ENCODE peak calls at places on chromosome 22, in eight cellular contexts. Y, U, P, X, V, K, W and B are unnamed samples. For H3K27me3, the result is how much of the 10 kb centered on the place peaks cover.

GRCh38 chr22:19800761-19801244 is 40.2 kb downstream of the TBX1 start:
- DNase-seq in X (peak), U (peak), Y (peak), P (no peak), K (no peak), W (no peak), V (no peak), B (no peak)

GRCh38 chr22:49393526-49393925 is 434.1 kb downstream of the BRD1 start:
- DNase-seq in W (no peak), K (no peak), U (no peak), V (no peak), P (no peak), X (no peak), Y (no peak), B (no peak)

GRCh38 chr22:23915230-23915754 is 21.1 kb downstream of the MIF start:
- DNase-seq in Y (no peak), U (no peak), K (no peak), P (no peak), V (no peak), X (no peak), W (no peak), B (no peak)

GRCh38 chr22:38201718-38202436 is at the start of gene MAFF:
- DNase-seq in P (peak), W (peak), U (peak), K (peak), Y (peak), V (peak), X (peak), B (peak)

GRCh38 chr22:44325718-44326548 is 13.2 kb upstream of the SHISAL1 start:
- DNase-seq in W (no peak), V (no peak), Y (no peak), K (no peak), X (peak), P (no peak), U (no peak), B (no peak)

GRCh38 chr22:26666035-26666338 is 8.6 kb downstream of the MIAT start:
- DNase-seq in V (no peak), Y (no peak), X (peak), P (no peak), K (no peak), U (no peak), W (no peak), B (no peak)

GRCh38 chr22:43413826-43414225 is 2.0 kb downstream of the MPPED1 start:
- DNase-seq in Y (no peak), W (no peak), V (no peak), K (no peak), P (no peak), U (no peak), X (no peak), B (no peak)

GRCh38 chr22:28810839-28811491 is 10.6 kb upstream of the XBP1 start:
- DNase-seq in K (no peak), U (no peak), W (no peak), X (no peak), P (no peak), V (peak), Y (no peak), B (no peak)

GRCh38 chr22:24134090-24134846 is 47.0 kb upstream of the SUSD2 start:
- DNase-seq in V (peak), U (no peak), W (no peak), P (peak), Y (peak), K (no peak), X (peak), B (peak)

GRCh38 chr22:46179748-46180147 is 29.4 kb downstream of the PPARA start:
- DNase-seq in X (no peak), K (no peak), Y (no peak), W (no peak), P (no peak), U (no peak), V (no peak), B (no peak)

GRCh38 chr22:37164535-37164887 is 14.8 kb upstream of the IL2RB start:
- DNase-seq in X (no peak), V (no peak), K (no peak), Y (no peak), U (no peak), W (no peak), P (no peak), B (no peak)

GRCh38 chr22:37161442-37161841 is 11.7 kb upstream of the IL2RB start:
- DNase-seq in P (no peak), U (peak), Y (no peak), V (no peak), W (no peak), K (peak), X (no peak), B (no peak)

GRCh38 chr22:37163618-37164534 is 14.2 kb upstream of the IL2RB start:
- DNase-seq in W (no peak), V (peak), U (no peak), P (no peak), Y (peak), X (no peak), K (peak), B (no peak)

GRCh38 chr22:37162221-37163095 is 12.7 kb upstream of the IL2RB start:
- DNase-seq in Y (no peak), P (no peak), K (peak), U (peak), W (no peak), V (peak), X (no peak), B (no peak)

DNA sequence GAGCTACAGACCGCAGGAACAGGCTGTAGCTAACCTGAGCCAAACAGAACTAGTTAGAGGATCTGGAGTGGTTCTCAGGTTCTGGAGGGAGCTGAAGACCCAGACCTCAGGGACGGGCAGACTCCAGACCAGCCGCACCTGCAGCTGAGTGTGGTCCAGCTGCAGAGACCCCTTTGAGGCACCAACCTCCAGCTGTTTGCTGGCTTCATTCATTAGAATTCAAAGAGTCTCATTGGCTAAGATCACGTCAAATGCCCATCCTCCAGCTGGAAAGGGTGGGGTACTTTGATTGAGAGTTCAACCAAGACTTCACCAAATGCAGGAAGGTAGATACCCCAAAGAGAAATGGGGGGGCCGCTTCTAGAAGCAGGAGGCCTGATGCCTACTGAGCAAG is 13.4 kb upstream of the IL2RB start:
- DNase-seq in P (no peak), X (no peak), V (no peak), U (no peak), Y (no peak), W (no peak), K (no peak), B (no peak)
- H3K27me3 ChIP-seq in P (under half), X (under half), V (under half), U (under half), Y (under half), W (under half), K (under half), B (under half)

DNA sequence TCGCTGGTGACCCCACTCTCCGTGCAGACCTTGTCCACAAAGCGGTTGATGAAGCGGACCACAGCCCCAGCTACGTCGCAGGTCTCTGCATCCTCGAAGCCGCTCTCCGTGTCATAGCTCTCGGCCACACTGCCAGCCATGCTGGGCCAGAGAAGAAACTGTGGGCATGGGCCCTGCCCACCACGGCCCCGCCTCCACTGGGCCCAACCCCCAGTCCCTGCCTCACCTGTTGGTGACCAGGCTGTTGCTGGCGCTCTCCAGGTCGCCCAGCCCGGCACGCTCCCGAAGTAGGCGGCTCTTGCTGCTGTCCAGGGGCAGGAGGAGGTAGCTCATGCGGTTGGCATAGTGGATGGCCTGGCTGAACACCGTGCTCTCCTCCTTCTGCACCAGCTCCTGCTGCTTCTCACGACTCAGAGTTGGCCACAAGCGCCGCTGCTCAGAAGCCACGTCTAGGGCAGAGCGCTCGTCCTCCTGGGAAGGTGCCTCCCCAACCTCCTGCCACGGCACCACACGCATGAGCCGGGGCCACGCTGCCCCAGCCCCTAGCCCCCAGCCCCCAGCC is 12.8 kb downstream of the SBF1 start:
- DNase-seq in U (no peak), W (no peak), P (no peak), V (no peak), K (no peak), Y (no peak), X (no peak), B (no peak)
- H3K27me3 ChIP-seq in U (under half), W (under half), P (under half), V (under half), K (under half), Y (under half), X (under half), B (under half)

GRCh38 chr22:39666926-39667325 is 96.4 kb downstream of the CACNA1I start:
- DNase-seq in V (no peak), P (no peak), X (no peak), U (peak), K (no peak), W (no peak), Y (no peak), B (peak)
- H3K27me3 ChIP-seq in V (under half), P (under half), X (under half), U (under half), K (under half), W (half or more), Y (under half), B (under half)

GRCh38 chr22:42328130-42328821 is 57.8 kb upstream of the TCF20 start:
- DNase-seq in Y (no peak), V (no peak), W (no peak), U (no peak), X (no peak), K (no peak), P (no peak), B (no peak)

GRCh38 chr22:42327462-42328129 is 57.1 kb upstream of the TCF20 start:
- DNase-seq in U (no peak), W (no peak), K (no peak), X (no peak), Y (no peak), V (no peak), P (no peak), B (no peak)

GRCh38 chr22:42330953-42331525 is 60.6 kb upstream of the TCF20 start:
- DNase-seq in V (no peak), X (no peak), W (no peak), U (no peak), P (no peak), K (no peak), Y (no peak), B (peak)

GRCh38 chr22:42330170-42330569 is 59.7 kb upstream of the TCF20 start:
- DNase-seq in V (no peak), U (no peak), P (no peak), K (no peak), Y (no peak), W (no peak), X (no peak), B (no peak)

GRCh38 chr22:42329504-42329903 is 59.1 kb upstream of the TCF20 start:
- DNase-seq in P (no peak), W (no peak), X (no peak), K (no peak), Y (no peak), V (no peak), U (no peak), B (no peak)
- H3K27me3 ChIP-seq in P (under half), W (under half), X (under half), K (under half), Y (under half), V (under half), U (under half), B (under half)

GRCh38 chr22:32202539-32203180 is 2.2 kb downstream of the RFPL2 start:
- DNase-seq in P (peak), V (peak), Y (peak), W (no peak), X (peak), U (peak), K (no peak), B (peak)
- H3K27me3 ChIP-seq in P (under half), V (under half), Y (under half), W (under half), X (under half), U (under half), K (under half), B (under half)

GRCh38 chr22:22410677-22411076 is 97.9 kb downstream of the ZNF280B start:
- DNase-seq in K (no peak), X (no peak), W (no peak), V (no peak), Y (no peak), P (no peak), U (no peak), B (no peak)
- H3K27me3 ChIP-seq in K (under half), X (under half), W (under half), V (under half), Y (under half), P (under half), U (half or more), B (under half)

DNA sequence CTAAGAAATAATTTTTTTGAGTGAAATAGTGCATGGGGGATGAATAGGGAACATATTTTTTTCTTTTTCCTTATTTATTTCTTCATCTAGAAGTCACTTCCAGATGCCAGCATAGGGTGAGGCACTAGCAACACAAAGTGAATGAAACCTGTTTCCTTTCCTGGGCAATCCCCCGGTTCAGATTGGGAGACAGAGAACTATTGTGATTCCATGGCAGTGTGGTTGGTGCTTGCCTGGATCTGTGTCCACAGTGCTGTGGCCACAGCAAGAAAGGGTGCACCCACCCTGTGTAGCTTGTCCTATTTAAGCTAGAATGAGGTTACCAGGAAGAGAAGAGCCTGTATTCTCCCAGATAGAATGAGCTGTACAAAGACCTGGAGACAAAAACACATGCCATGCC is 57.6 kb downstream of the SLC5A1 start:
- DNase-seq in U (no peak), P (no peak), W (no peak), V (no peak), K (no peak), X (no peak), Y (no peak), B (no peak)
- H3K27me3 ChIP-seq in U (under half), P (under half), W (under half), V (under half), K (under half), X (under half), Y (under half), B (under half)

GRCh38 chr22:22093743-22094142 is 111.2 kb upstream of the TOP3B start:
- DNase-seq in X (no peak), W (no peak), U (no peak), V (no peak), K (no peak), P (no peak), Y (no peak), B (no peak)
- H3K27me3 ChIP-seq in X (under half), W (under half), U (half or more), V (under half), K (under half), P (under half), Y (under half), B (under half)